ENCODE peak calls at places on chromosomes 1 and 21, in nine cellular contexts. Y, W, H, B, A, L, C, Q and E are unnamed samples.

GRCh38 chr1:37699147-37699546 is 6.8 kb downstream of the CDCA8 start:
- DNase-seq in L (no peak), Q (no peak), A (no peak), B (no peak), Y (no peak), W (no peak), C (no peak), H (no peak), E (no peak)

GRCh38 chr1:229339086-229339485 is 3.8 kb downstream of the CCSAP start:
- DNase-seq in A (no peak), Y (no peak), L (no peak), H (no peak), B (no peak), W (no peak), Q (no peak), C (no peak), E (no peak)

GRCh38 chr1:8560611-8561544 is 243.0 kb downstream of the SLC45A1 start:
- DNase-seq in Y (peak; percentile 67), L (peak; percentile 52), A (no peak), H (no peak), C (no peak), Q (no peak), B (no peak), W (no peak), E (peak; percentile 31)

GRCh38 chr1:88612299-88612698 is 71.8 kb upstream of the PKN2 start:
- DNase-seq in L (no peak), Y (peak; percentile 76), H (no peak), A (no peak), B (no peak), Q (no peak), C (no peak), W (no peak), E (peak; percentile 22)

GRCh38 chr1:41274827-41275519 is 32.9 kb upstream of the SCMH1 start:
- DNase-seq in A (no peak), C (no peak), L (no peak), H (no peak), Q (no peak), Y (no peak), B (no peak), W (no peak), E (no peak)

GRCh38 chr1:61116421-61116820 is 34.1 kb downstream of the NFIA start:
- DNase-seq in Y (no peak), W (no peak), C (no peak), Q (no peak), L (no peak), A (no peak), H (no peak), B (no peak), E (no peak)

GRCh38 chr1:108533351-108534083 is 26.4 kb upstream of the EEIG2 start:
- DNase-seq in Y (no peak), H (no peak), A (peak; percentile 24), Q (no peak), B (no peak), W (peak; percentile 46), L (no peak), C (no peak), E (peak; percentile 24)

GRCh38 chr1:223718850-223719249 is 6.5 kb downstream of the CAPN2 start:
- DNase-seq in L (no peak), B (no peak), A (no peak), H (no peak), W (no peak), C (no peak), Q (no peak), Y (peak; percentile 66), E (no peak)

GRCh38 chr1:6062670-6063069 is 17.0 kb downstream of the KCNAB2 start:
- DNase-seq in B (no peak), A (no peak), W (no peak), C (no peak), Y (no peak), H (no peak), L (no peak), Q (no peak), E (no peak)

GRCh38 chr1:63691672-63692425 is 82.0 kb upstream of the ROR1 start:
- DNase-seq in Q (peak; percentile 63), A (no peak), C (no peak), Y (peak; percentile 81), L (peak; percentile 10), H (peak; percentile 28), B (peak; percentile 58), W (no peak), E (peak; percentile 87)

DNA sequence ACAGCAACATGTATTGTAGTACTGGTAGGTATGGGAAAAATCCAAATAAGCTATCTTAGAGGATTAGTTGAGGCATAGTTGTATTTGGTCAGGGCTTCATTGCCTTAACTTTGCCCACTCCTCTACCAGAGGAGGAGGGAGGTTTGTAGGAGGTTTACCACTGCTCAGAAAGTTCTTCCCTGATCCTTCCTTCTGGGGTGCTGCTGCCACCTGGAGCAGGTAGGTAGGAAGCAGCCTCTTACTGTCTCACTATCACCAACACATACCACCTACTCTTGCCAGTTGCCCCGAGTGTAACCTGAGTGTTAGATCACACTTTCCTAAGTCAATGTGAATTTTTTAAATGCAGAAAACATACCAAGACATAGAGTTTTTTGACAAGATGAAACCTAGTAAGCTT is 24.1 kb upstream of the ZSWIM5 start:
- DNase-seq in H (no peak), A (no peak), Y (no peak), B (no peak), L (peak; percentile 26), W (no peak), Q (peak; percentile 29), C (no peak), E (no peak)
- H3K4me3 ChIP-seq in H (no peak overlapping the region), A (no peak overlapping the region), Y (no peak overlapping the region), B (no peak overlapping the region), L (no peak overlapping the region), W (no peak overlapping the region), Q (no peak overlapping the region), C (no peak overlapping the region), E (no peak overlapping the region)

DNA sequence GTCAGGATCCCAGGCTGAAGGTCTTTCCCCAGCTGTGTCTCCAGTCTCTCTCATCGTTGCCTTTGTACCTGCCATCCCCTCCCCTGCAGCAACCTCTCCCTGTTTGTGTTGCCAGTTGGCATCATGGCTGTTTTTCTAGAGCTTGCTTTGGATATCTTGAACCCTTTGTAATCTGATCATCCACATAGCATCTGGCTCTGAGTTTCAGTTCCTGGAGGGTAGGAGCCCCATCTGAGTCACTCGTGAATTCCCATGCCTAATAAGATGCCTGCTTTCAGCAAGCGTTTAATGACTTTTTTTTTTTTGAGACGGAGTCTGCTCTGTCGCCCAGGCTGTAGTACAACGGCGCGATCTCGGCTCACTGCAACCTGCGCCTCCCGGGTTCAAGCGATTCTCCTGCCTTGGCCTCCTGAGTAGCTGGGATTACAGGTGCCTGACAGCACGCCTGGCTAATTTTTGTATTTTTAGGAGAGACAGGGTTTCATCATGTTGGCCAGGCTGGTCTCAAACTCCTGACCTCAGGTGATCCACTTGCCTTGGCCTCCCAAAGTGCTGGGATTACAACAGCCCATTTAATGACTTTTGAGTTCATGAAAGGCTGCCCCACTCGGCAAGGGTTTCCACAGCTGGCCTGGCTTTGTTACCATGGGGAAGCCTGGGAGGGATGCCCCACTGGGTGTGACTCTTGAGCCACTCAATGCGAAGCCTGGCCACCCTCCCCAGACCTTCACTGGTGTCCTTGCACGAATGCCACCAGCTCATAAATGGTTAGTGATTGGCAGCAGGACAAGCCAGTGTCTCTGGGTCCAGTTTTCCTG is 11.9 kb downstream of the ALPL start:
- DNase-seq in A (no peak), Y (no peak), L (no peak), C (no peak), W (no peak), Q (no peak), H (no peak), B (no peak), E (peak; percentile 76)
- H3K4me1 ChIP-seq in A (no peaks in the 10 kb centered on the region), Y (peaks cover 26% of the 10 kb centered on the region), L (no peaks in the 10 kb centered on the region), C (peaks cover 5% of the 10 kb centered on the region), W (peaks cover 19% of the 10 kb centered on the region), Q (no peaks in the 10 kb centered on the region), H (no peaks in the 10 kb centered on the region), B (peaks cover 7% of the 10 kb centered on the region), E (peaks cover 22% of the 10 kb centered on the region)

GRCh38 chr21:31768720-31769119 is 36.8 kb upstream of the SCAF4 start:
- DNase-seq in L (no peak), W (no peak), A (no peak), Q (no peak), Y (no peak), B (no peak), C (no peak), H (no peak), E (no peak)

GRCh38 chr21:31771685-31772084 is 39.8 kb upstream of the SCAF4 start:
- DNase-seq in L (no peak), W (no peak), C (no peak), Q (no peak), H (no peak), B (no peak), Y (no peak), A (no peak), E (no peak)

GRCh38 chr21:31777857-31778256 is 45.9 kb upstream of the SCAF4 start:
- DNase-seq in B (no peak), L (no peak), W (no peak), A (no peak), Y (no peak), H (no peak), C (no peak), Q (no peak), E (no peak)

DNA sequence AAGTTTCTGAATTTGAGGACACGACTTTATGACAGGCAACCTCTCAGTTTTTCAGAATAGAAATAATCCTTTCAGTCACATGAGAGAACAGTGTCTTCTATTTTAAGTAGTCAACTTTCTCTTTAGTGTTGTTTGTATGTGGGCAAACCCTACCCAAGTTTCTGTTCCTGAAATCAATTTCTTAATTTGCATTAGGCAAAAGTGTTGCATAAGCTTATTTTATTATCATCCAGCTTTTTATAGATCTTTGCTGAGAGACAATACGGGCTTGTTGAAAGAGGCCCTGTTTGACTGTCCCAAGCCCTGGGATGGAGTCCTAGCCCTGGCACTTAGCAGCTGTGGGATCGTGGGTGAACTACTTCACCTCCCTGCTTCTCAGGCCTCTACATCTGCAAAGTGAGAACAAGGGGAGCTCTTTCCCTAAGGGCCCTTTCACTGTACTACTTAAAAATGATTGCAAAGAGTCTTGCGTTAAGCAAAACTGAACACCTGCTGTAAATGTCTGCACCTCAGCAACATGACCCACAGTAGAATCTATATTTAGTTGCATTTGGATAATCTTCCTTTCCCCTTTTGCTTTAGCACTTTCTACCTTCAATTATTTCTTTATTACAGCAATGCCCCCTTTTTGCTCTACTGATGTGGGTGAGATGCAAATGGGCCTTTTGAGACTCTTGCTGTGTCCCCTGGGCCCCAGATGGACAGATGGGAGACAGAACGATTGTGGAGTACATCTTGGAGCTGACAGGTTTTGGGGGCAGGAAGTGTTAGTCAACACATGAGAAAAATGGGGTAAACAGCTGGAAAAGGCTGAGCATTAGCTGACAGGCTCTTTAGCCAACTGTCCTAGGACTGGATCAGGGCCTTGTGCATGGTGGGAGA is 41.0 kb upstream of the SCAF4 start:
- DNase-seq in Q (no peak), B (no peak), H (no peak), A (no peak), C (no peak), Y (no peak), L (no peak), W (no peak), E (no peak)
- H3K4me3 ChIP-seq in Q (no peak overlapping the region), B (no peak overlapping the region), H (no peak overlapping the region), A (no peak overlapping the region), C (no peak overlapping the region), Y (no peak overlapping the region), L (no peak overlapping the region), W (no peak overlapping the region), E (no peak overlapping the region)

DNA sequence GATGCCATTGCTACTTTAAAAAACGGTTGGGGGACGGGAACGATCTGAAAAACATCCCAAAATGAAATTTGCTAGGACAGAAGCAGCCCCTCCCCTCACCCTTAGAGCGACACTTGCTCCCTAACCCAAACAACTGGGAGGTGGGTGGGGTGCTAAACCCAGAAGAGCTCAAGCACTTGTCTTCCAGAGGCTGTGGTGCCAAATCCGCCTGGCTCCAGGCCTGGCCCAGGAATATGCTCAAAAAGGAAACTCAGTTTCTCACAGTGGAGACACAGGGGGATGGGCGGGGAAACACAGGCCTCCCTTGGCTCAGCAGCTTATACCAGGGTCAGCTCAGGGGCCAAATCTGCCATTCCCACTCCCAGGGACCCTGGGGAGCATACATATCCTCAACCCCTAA is 658 bp upstream of the PBXIP1 start:
- DNase-seq in W (no peak), L (no peak), Y (peak; percentile 58), B (no peak), C (peak; percentile 88), H (no peak), Q (no peak), A (no peak), E (peak; percentile 78)
- H3K4me1 ChIP-seq in W (peaks cover 49% of the 10 kb centered on the region), L (peaks cover 69% of the 10 kb centered on the region), Y (peaks cover 45% of the 10 kb centered on the region), B (peaks cover 7% of the 10 kb centered on the region), C (peaks cover 24% of the 10 kb centered on the region), H (peaks cover 36% of the 10 kb centered on the region), Q (peaks cover 60% of the 10 kb centered on the region), A (peaks cover 23% of the 10 kb centered on the region), E (peaks cover 39% of the 10 kb centered on the region)